ENCODE peak calls at places on chromosomes 4 and X, in six cellular contexts. X is GM23248; K is left ventricle myocardium inferior; V is mucosa of descending colon; Z is CD4-positive, alpha-beta T cell; Y is heart right ventricle. W is an unnamed sample. For H3K9me3, the result is how much of the 10 kb centered on the place peaks cover.

GRCh38 chrX:23779025-23779424 is 3.9 kb upstream of the SAT1 start:
- DNase-seq in X (peak), K (no peak), V (no peak), Z (no peak), Y (no peak), W (no peak)

GRCh38 chr4:123120473-123120872 is 198.1 kb upstream of the NUDT6 start:
- DNase-seq in X (peak), K (no peak), V (no peak), Z (no peak), Y (no peak), W (no peak)

GRCh38 chr4:183285886-183286285 is 34.2 kb downstream of the CLDN22 start:
- DNase-seq in X (no peak), K (no peak), V (no peak), Z (no peak), Y (no peak), W (no peak)

GRCh38 chrX:44675364-44676024 is 132.8 kb upstream of the FUNDC1 start:
- DNase-seq in X (peak), K (peak), V (no peak), Z (no peak), Y (peak), W (no peak)

GRCh38 chr4:105630670-105631655 is 77.5 kb downstream of the INTS12 start:
- DNase-seq in X (no peak), K (no peak), V (no peak), Z (no peak), Y (no peak), W (no peak)

GRCh38 chr4:137310593-137311490 is 221.5 kb downstream of the PCDH18 start:
- DNase-seq in X (peak), K (no peak), V (no peak), Z (no peak), Y (no peak), W (no peak)

GRCh38 chr4:28481565-28481964 is 1620.9 kb downstream of the STIM2 start:
- DNase-seq in X (no peak), K (no peak), V (peak), Z (no peak), Y (no peak), W (no peak)

GRCh38 chr4:54527532-54527931 is 130.2 kb upstream of the KIT start:
- DNase-seq in X (no peak), K (no peak), V (no peak), Z (no peak), Y (no peak), W (no peak)

GRCh38 chr4:70704333-70705145 is 16.2 kb downstream of the UTP3 start:
- DNase-seq in X (peak), K (peak), V (peak), Z (peak), Y (peak), W (peak)

GRCh38 chr4:80740375-80740774 is 290.1 kb upstream of the BMP3 start:
- DNase-seq in X (no peak), K (no peak), V (no peak), Z (no peak), Y (no peak), W (no peak)

GRCh38 chr4:185657191-185657590 is 121.9 kb upstream of the PDLIM3 start:
- DNase-seq in X (no peak), K (no peak), V (no peak), Z (no peak), Y (no peak), W (no peak)

GRCh38 chr4:107035711-107036601 is at the start of gene DKK2:
- DNase-seq in X (peak), K (no peak), V (peak), Z (no peak), Y (no peak), W (no peak)

GRCh38 chr4:107862658-107863057 is 37.9 kb downstream of the SGMS2 start:
- DNase-seq in X (peak), K (no peak), V (no peak), Z (no peak), Y (no peak), W (no peak)

GRCh38 chr4:71553605-71554004 is 214.8 kb downstream of the SLC4A4 start:
- DNase-seq in X (peak), K (no peak), V (no peak), Z (no peak), Y (no peak), W (no peak)

GRCh38 chr4:3316146-3316545 is 23.3 kb downstream of the RGS12 start:
- DNase-seq in X (no peak), K (no peak), V (no peak), Z (no peak), Y (no peak), W (no peak)

GRCh38 chr4:88017516-88018302 is 10.3 kb downstream of the PKD2 start:
- DNase-seq in X (peak), K (no peak), V (no peak), Z (no peak), Y (no peak), W (no peak)

GRCh38 chrX:15194136-15194535 is 75.7 kb downstream of the ASB9 start:
- DNase-seq in X (peak), K (no peak), V (no peak), Z (no peak), Y (no peak), W (no peak)

GRCh38 chr4:52572936-52573485 is 86.1 kb downstream of the USP46 start:
- DNase-seq in X (peak), K (no peak), V (no peak), Z (no peak), Y (no peak), W (no peak)

DNA sequence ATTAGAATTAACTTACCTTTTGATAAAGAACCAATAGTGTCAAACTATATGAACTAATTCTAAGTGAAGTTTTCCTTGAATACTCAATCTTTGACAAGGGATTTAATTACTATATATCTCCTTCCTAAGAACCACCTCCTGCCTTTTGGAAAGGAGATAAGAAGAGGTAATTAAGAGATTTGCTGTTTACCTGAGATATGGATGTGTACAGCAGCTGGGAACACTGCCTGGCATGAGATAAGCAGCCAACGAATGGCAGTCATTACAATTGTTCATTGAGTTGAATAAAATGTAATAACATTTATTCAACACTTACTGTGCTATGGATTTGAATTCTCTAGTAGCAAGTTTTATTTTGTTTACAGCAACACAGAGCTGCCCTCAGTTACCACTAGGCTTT is 407.1 kb downstream of the SPOCK3 start:
- DNase-seq in X (no peak), K (no peak), V (no peak), Z (no peak), Y (no peak), W (no peak)
- H3K9me3 ChIP-seq in X (under half), K (under half), V (under half), Z (under half), Y (under half), W (under half)

GRCh38 chrX:53379747-53380146 is 42.7 kb downstream of the SMC1A start:
- DNase-seq in X (no peak), K (no peak), V (no peak), Z (no peak), Y (no peak), W (no peak)
- H3K9me3 ChIP-seq in X (under half), K (under half), V (under half), Z (under half), Y (under half), W (under half)

GRCh38 chrX:1283093-1283492 is 14.5 kb downstream of the CSF2RA start:
- DNase-seq in X (no peak), K (no peak), V (no peak), Z (no peak), Y (no peak), W (no peak)
- H3K9me3 ChIP-seq in X (under half), K (under half), V (under half), Z (under half), Y (under half), W (under half)

GRCh38 chr4:5081441-5081999 is 30.2 kb downstream of the STK32B start:
- DNase-seq in X (no peak), K (no peak), V (no peak), Z (no peak), Y (no peak), W (no peak)
- H3K9me3 ChIP-seq in X (under half), K (under half), V (under half), Z (under half), Y (under half), W (under half)

GRCh38 chrX:136847874-136848273 is 32.7 kb downstream of the RBMX start:
- DNase-seq in X (no peak), K (no peak), V (no peak), Z (no peak), Y (no peak), W (no peak)
- H3K9me3 ChIP-seq in X (under half), K (under half), V (under half), Z (under half), Y (under half), W (under half)

GRCh38 chr4:11739992-11740391 is 311.3 kb upstream of the HS3ST1 start:
- DNase-seq in X (no peak), K (no peak), V (no peak), Z (no peak), Y (no peak), W (no peak)

GRCh38 chr4:11743236-11743635 is 314.5 kb upstream of the HS3ST1 start:
- DNase-seq in X (no peak), K (no peak), V (no peak), Z (no peak), Y (no peak), W (no peak)

GRCh38 chr4:11746734-11747133 is 318.0 kb upstream of the HS3ST1 start:
- DNase-seq in X (no peak), K (no peak), V (no peak), Z (no peak), Y (no peak), W (no peak)

GRCh38 chr4:11743961-11744360 is 315.3 kb upstream of the HS3ST1 start:
- DNase-seq in X (no peak), K (no peak), V (no peak), Z (no peak), Y (no peak), W (no peak)

DNA sequence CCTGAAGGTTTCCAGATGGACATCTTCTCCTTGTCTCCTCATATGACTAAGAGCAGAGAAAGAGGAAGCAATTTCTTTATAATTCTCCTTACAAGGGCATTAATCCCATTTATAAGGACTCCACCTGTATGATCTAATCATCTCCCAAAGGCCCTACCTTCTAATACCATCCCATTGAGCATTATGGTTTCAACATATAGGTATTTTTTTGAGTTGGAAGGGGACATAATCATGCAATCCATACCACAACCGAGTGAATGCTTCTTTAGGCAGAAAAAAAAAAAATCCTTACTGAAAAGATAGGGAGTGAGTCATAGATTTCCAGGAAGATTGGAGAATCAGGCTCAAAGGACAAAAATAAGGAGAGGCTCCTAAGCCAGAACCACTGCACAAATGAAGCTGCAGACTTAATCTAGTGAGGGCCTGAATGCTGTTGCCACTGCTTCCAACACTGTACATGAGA is 312.5 kb upstream of the HS3ST1 start:
- DNase-seq in X (no peak), K (no peak), V (no peak), Z (no peak), Y (no peak), W (no peak)
- H3K9me3 ChIP-seq in X (under half), K (under half), V (under half), Z (under half), Y (under half), W (under half)

GRCh38 chrX:69412661-69413060 is 91.5 kb upstream of the NALF2 start:
- DNase-seq in X (no peak), K (no peak), V (no peak), Z (no peak), Y (no peak), W (no peak)
- H3K9me3 ChIP-seq in X (under half), K (under half), V (under half), Z (under half), Y (under half), W (under half)

DNA sequence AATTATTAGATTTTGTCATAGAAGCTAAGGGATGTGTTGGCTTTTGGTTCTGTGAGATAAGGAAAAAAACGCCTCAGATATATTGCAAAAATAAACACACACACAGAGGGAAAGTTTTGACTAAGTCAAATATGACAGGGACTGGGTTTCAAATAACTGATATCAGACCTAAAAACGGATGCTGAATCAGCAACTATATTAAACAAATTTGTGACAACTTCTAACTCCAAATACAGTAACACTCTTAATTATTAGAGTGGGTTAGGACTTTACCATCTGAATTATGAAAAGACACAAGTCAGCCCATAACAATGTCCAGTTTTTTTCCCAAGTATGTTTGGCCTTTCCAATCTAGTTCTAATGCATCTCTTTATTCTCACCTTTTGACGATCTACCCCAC is 2693.1 kb downstream of the ARAP2 start:
- DNase-seq in X (no peak), K (no peak), V (no peak), Z (no peak), Y (no peak), W (no peak)
- H3K9me3 ChIP-seq in X (under half), K (under half), V (under half), Z (under half), Y (under half), W (under half)

GRCh38 chr4:18394656-18395055 is 373.1 kb upstream of the LCORL start:
- DNase-seq in X (no peak), K (no peak), V (no peak), Z (no peak), Y (no peak), W (no peak)
- H3K9me3 ChIP-seq in X (under half), K (under half), V (under half), Z (under half), Y (under half), W (under half)

DNA sequence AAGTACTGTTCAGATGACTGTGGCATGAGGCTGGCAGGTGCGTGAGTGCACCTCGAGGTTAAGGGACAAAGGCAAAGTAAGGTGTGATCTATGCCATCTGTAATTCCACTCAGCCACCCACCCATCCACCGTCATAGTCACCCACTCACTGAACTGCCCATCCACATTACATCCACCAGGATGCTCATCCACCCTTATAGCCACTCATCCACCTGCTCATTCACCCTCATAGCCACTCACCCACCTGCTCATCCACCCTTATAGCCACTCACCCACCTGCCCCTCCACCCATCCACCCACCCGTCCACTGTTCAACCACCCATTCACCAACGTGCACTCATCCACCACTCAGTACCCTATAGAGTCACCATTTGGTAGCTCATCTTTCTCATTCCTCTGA is 64.1 kb upstream of the UXT start:
- DNase-seq in X (no peak), K (no peak), V (no peak), Z (no peak), Y (no peak), W (no peak)
- H3K9me3 ChIP-seq in X (under half), K (under half), V (under half), Z (under half), Y (under half), W (under half)

W was measured in T-helper 17 cell.